ENCODE peak calls at places on chromosomes 3 and 15, in seven cellular contexts. G, E, W, N, R, X and D are unnamed samples.

GRCh38 chr3:108462899-108463298 is 47.5 kb downstream of the MYH15 start:
- DNase-seq in G (no peak), E (no peak), W (no peak), N (no peak), R (no peak), X (no peak), D (no peak)

GRCh38 chr3:61877359-61877770 is 316.0 kb downstream of the PTPRG start:
- DNase-seq in G (no peak), E (peak; percentile 25), W (peak; percentile 23), N (no peak), R (peak; percentile 17), X (no peak), D (no peak)

GRCh38 chr3:7788881-7789280 is 712.7 kb upstream of the LMCD1 start:
- DNase-seq in G (no peak), E (no peak), W (no peak), N (no peak), R (no peak), X (no peak), D (no peak)

GRCh38 chr3:159114582-159114981 is 312.7 kb downstream of the MFSD1 start:
- DNase-seq in G (no peak), E (no peak), W (no peak), N (no peak), R (no peak), X (no peak), D (no peak)

GRCh38 chr3:151630938-151631417 is 102.7 kb upstream of the AADACL2 start:
- DNase-seq in G (peak; percentile 53), E (peak; percentile 62), W (no peak), N (no peak), R (no peak), X (no peak), D (no peak)

GRCh38 chr3:172816281-172816680 is 65.8 kb downstream of the ECT2 start:
- DNase-seq in G (no peak), E (no peak), W (no peak), N (no peak), R (no peak), X (no peak), D (no peak)

GRCh38 chr3:123730816-123731215 is 146.0 kb upstream of the HACD2 start:
- DNase-seq in G (no peak), E (no peak), W (no peak), N (no peak), R (no peak), X (no peak), D (no peak)

GRCh38 chr3:172038823-172039222 is 555 bp upstream of the FNDC3B start:
- DNase-seq in G (no peak), E (no peak), W (no peak), N (no peak), R (no peak), X (no peak), D (no peak)

GRCh38 chr15:51697150-51697549 is 15.8 kb downstream of the SCG3 start:
- DNase-seq in G (no peak), E (no peak), W (no peak), N (no peak), R (no peak), X (no peak), D (no peak)

GRCh38 chr3:53077476-53078220 is 31.8 kb upstream of the SFMBT1 start:
- DNase-seq in G (no peak), E (no peak), W (no peak), N (no peak), R (no peak), X (no peak), D (no peak)

GRCh38 chr3:128585189-128585588 is 65.4 kb downstream of the RPN1 start:
- DNase-seq in G (peak; percentile 42), E (no peak), W (no peak), N (no peak), R (no peak), X (no peak), D (no peak)

GRCh38 chr15:80456517-80457497 is 52.6 kb downstream of the ARNT2 start:
- DNase-seq in G (no peak), E (no peak), W (no peak), N (no peak), R (no peak), X (no peak), D (no peak)

GRCh38 chr3:112888388-112889085 is 41.9 kb upstream of the CD200R1L start:
- DNase-seq in G (no peak), E (no peak), W (no peak), N (no peak), R (no peak), X (no peak), D (no peak)

GRCh38 chr3:66381621-66382020 is 119.2 kb downstream of the LRIG1 start:
- DNase-seq in G (no peak), E (no peak), W (no peak), N (no peak), R (no peak), X (no peak), D (no peak)

GRCh38 chr3:5466059-5466458 is 278.6 kb downstream of the EDEM1 start:
- DNase-seq in G (no peak), E (no peak), W (no peak), N (no peak), R (no peak), X (no peak), D (no peak)

GRCh38 chr15:101143321-101143720 is 108.5 kb downstream of the CHSY1 start:
- DNase-seq in G (no peak), E (no peak), W (no peak), N (no peak), R (no peak), X (peak; percentile 57), D (no peak)

GRCh38 chr3:79767194-79767952 is 425 bp downstream of the ROBO1 start:
- DNase-seq in G (no peak), E (no peak), W (no peak), N (no peak), R (no peak), X (peak; percentile 55), D (no peak)

GRCh38 chr15:61084944-61085367 is 144.1 kb downstream of the RORA start:
- DNase-seq in G (no peak), E (no peak), W (no peak), N (no peak), R (no peak), X (peak; percentile 70), D (no peak)

GRCh38 chr15:65309882-65310418 is 5.5 kb downstream of the RNU5B-1 start:
- DNase-seq in G (no peak), E (no peak), W (no peak), N (no peak), R (no peak), X (no peak), D (no peak)

GRCh38 chr3:157027861-157028745 is 131.8 kb downstream of the CCNL1 start:
- DNase-seq in G (no peak), E (no peak), W (no peak), N (no peak), R (no peak), X (no peak), D (no peak)

GRCh38 chr3:158783051-158783450 is 18.8 kb upstream of the MFSD1 start:
- DNase-seq in G (no peak), E (no peak), W (no peak), N (no peak), R (no peak), X (no peak), D (no peak)

GRCh38 chr15:41773729-41774061 is 589 bp upstream of the MAPKBP1 start:
- DNase-seq in G (no peak), E (no peak), W (no peak), N (no peak), R (no peak), X (no peak), D (no peak)

GRCh38 chr3:52451237-52452083 is 2.4 kb downstream of the TNNC1 start:
- DNase-seq in G (peak; percentile 24), E (peak; percentile 77), W (no peak), N (no peak), R (no peak), X (no peak), D (no peak)

DNA sequence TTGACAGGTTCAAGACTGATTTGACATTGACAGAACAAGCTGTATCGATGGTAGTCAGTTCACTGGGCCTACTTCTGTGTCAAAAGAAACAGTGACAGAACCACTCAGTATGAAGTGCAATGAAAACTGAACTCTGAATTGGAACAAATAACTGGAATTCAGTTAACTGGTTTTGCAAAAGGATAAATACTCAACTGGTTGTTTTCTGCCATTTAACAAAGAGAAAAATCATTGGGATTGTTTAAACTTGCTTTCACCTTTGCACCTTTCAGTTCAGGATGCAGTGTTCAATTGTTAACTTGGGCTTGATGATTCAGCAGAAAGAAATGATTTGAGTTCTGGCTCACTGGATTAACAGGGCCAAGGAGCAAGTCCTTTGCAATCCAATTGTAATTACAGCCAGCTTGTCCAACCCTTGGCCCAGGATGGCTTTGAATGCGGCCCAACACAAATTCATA is 4.9 kb downstream of the BTD start:
- DNase-seq in G (no peak), E (peak; percentile 92), W (no peak), N (no peak), R (no peak), X (no peak), D (no peak)
- TF ChIP-seq JUND in G (no peak), E (no peak), W (no peak), N (no peak), R (no peak), X (no peak), D (no peak)

DNA sequence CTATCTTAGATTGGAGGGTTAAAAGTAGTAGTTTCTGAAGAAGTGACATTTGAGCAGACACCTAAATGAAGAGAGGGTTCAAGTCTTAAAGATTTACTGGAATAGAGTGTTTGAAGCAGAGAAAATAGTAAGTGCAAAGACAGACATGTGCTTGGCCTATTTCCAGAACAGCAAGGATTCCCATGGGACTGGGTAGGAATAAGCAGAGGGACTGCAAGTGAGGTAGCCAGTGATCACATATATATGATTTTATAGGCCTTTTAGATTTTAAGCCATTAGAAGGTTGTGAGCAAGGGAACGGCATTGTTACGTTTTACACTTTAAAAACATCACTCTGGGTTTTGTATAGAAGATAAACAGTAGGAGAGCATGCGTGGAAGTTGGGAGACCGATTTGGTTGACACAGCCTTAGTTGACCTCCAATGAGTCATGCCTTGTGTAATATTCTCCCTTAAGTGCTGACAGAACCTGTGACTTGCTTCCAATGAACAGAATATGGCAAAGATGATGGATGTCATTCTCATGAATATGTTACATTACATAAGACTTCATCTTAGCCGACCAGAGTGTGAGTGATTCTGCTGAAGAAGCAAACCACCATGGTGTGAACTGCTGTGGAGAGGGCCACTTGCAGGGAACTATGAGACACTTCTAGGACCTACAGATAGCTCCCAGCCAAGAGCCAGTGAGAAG is 37.1 kb upstream of the SLC4A7 start:
- DNase-seq in G (no peak), E (peak; percentile 69), W (no peak), N (no peak), R (no peak), X (no peak), D (peak; percentile 36)
- TF ChIP-seq JUND in G (peak; percentile 78), E (peak; percentile 94), W (no peak), N (no peak), R (no peak), X (peak; percentile 60), D (no peak)

GRCh38 chr3:25007974-25008658 is 419.9 kb upstream of the RARB start:
- DNase-seq in G (no peak), E (no peak), W (no peak), N (no peak), R (peak; percentile 15), X (no peak), D (no peak)
- TF ChIP-seq JUND in G (no peak), E (no peak), W (no peak), N (no peak), R (no peak), X (no peak), D (no peak)

DNA sequence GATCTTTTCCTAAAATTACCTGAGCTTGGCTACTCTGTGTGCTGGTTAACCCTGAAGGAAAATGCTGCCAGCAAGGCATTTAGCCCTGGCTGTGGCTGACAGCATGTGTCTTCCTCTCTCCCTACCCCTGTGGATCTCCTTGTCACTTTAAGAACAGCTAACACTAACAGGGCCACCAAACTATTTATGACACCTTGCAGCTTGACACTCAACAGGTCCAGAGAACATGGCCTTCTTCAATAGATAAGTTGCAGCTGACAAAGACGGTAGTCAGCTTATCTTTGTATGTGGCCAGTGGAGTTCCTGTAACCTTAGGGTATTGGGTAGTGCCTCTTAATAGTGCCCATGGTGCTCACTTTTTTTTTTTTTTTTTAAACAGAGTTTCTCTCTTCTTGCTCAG is 32.0 kb upstream of the COPB2 start:
- DNase-seq in G (no peak), E (no peak), W (no peak), N (no peak), R (no peak), X (no peak), D (no peak)
- TF ChIP-seq JUND in G (no peak), E (no peak), W (no peak), N (no peak), R (no peak), X (no peak), D (no peak)